ENCODE peak calls at places on chromosomes 3 and 15, in five cellular contexts. I, W, L, Q and R are unnamed samples.

GRCh38 chr15:93017521-93017920 is 71.5 kb downstream of the RGMA start:
- DNase-seq in I (no peak), W (no peak), L (no peak), Q (no peak), R (no peak)

GRCh38 chr3:55709411-55709997 is 222.4 kb upstream of the WNT5A start:
- DNase-seq in I (no peak), W (no peak), L (no peak), Q (no peak), R (no peak)

GRCh38 chr15:95734422-95735316 is 595.8 kb upstream of the NR2F2 start:
- DNase-seq in I (peak), W (no peak), L (no peak), Q (no peak), R (peak)

GRCh38 chr15:69812881-69813280 is 284.8 kb downstream of the TLE3 start:
- DNase-seq in I (no peak), W (no peak), L (peak), Q (no peak), R (no peak)

GRCh38 chr15:70376031-70376928 is 278.6 kb upstream of the TLE3 start:
- DNase-seq in I (no peak), W (no peak), L (no peak), Q (no peak), R (no peak)

GRCh38 chr15:80523746-80524145 is 119.6 kb downstream of the ARNT2 start:
- DNase-seq in I (no peak), W (no peak), L (no peak), Q (no peak), R (no peak)

GRCh38 chr3:16069149-16069922 is 105.1 kb upstream of the GALNT15 start:
- DNase-seq in I (peak), W (no peak), L (no peak), Q (no peak), R (no peak)

GRCh38 chr15:55742927-55743614 is at the start of gene PRTG:
- DNase-seq in I (peak), W (peak), L (peak), Q (no peak), R (no peak)

GRCh38 chr15:33547876-33548275 is 237.1 kb downstream of the RYR3 start:
- DNase-seq in I (peak), W (no peak), L (no peak), Q (no peak), R (peak)

GRCh38 chr3:55322649-55323048 is 164.5 kb downstream of the WNT5A start:
- DNase-seq in I (no peak), W (no peak), L (no peak), Q (no peak), R (no peak)

GRCh38 chr15:99987701-99988100 is 254.5 kb upstream of the LYSMD4 start:
- DNase-seq in I (no peak), W (no peak), L (no peak), Q (no peak), R (no peak)

GRCh38 chr15:99984491-99985243 is 251.4 kb upstream of the LYSMD4 start:
- DNase-seq in I (no peak), W (no peak), L (no peak), Q (no peak), R (no peak)

GRCh38 chr15:99986297-99987118 is 253.3 kb upstream of the LYSMD4 start:
- DNase-seq in I (no peak), W (no peak), L (no peak), Q (no peak), R (peak)

GRCh38 chr15:99987119-99987506 is 253.9 kb upstream of the LYSMD4 start:
- DNase-seq in I (no peak), W (no peak), L (no peak), Q (no peak), R (no peak)

GRCh38 chr15:99985878-99986277 is 252.6 kb upstream of the LYSMD4 start:
- DNase-seq in I (no peak), W (no peak), L (no peak), Q (no peak), R (no peak)
- H3K4me3 ChIP-seq in I (no peak), W (no peak), L (no peak), Q (no peak), R (no peak)

DNA sequence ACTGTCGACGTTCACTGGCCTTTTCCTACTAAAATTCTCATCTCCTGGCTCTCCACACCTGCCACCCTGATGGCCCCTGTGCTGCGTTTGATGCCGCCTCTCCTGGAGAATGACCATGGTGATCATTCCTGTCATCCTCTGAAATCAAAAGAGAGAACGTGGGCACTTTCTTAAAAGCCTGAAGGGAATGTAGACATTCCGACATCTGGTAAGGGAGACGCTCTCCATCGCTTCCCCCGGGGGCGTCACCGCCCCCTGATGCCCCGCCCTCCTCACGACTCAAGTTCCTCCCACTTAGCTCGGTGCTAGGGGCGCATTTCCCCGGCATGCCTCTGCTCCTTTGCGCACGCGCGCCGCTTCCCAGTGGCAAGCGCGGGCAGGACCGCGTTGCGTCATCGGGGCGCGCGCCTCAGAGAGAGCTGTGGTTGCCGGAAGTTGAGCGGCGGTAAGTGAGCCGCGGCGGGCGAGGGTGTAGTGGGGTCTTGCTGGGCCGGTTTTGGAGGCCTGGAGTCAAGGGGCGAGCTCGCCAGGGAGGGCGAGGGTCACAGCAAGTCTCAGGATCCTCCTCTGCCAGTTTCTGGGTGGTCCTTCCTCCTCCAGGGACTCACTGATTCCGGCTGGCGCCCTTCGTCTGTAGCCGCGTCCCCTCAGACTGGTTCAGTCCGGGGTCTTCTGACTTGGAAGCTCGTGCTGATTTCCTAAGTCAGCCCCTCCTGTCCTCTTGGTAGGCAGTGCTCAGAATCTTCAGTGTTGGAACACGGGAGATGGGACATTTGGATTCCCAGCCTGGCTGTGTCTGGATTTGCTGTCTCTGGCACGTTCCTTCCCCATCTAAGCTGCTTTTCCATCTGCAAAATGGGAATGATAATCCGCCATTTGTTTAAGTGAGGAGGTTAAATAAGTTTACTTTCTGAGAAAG is at the start of gene ATG7:
- DNase-seq in I (peak), W (peak), L (peak), Q (peak), R (peak)
- TF ChIP-seq POLR2A in I (peak), W (peak), L (peak), Q (peak), R (peak)

GRCh38 chr3:128462341-128462910 is 4.3 kb downstream of the DNAJB8 start:
- DNase-seq in I (no peak), W (no peak), L (no peak), Q (no peak), R (no peak)

GRCh38 chr3:128463354-128463753 is 3.3 kb downstream of the DNAJB8 start:
- DNase-seq in I (no peak), W (no peak), L (no peak), Q (no peak), R (no peak)

GRCh38 chr3:128464702-128465101 is 2.0 kb downstream of the DNAJB8 start:
- DNase-seq in I (no peak), W (no peak), L (no peak), Q (no peak), R (no peak)

GRCh38 chr3:128463771-128464170 is 2.9 kb downstream of the DNAJB8 start:
- DNase-seq in I (no peak), W (no peak), L (no peak), Q (no peak), R (no peak)

DNA sequence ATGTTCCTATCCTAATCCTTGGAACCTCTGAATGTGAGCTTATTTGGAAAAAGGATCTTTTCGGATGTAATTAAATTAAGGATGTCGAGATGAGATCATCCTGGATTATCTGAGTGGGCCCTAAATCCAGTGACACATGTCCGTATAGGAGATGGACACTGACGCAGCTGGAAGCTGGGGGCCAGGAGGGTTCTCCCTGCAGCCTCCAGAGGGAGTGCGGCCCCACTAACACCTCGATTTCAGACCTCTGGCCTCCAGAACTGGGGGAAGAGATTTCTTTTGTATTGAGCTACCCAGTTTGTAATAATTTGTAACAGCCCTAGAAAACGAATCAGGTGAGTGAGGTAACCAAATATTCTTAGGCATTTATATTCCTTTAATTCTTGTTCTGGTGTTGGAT is 2.5 kb downstream of the DNAJB8 start:
- DNase-seq in I (no peak), W (no peak), L (no peak), Q (no peak), R (no peak)
- TF ChIP-seq CTCF in I (no peak), W (peak), L (no peak), Q (no peak), R (no peak)

DNA sequence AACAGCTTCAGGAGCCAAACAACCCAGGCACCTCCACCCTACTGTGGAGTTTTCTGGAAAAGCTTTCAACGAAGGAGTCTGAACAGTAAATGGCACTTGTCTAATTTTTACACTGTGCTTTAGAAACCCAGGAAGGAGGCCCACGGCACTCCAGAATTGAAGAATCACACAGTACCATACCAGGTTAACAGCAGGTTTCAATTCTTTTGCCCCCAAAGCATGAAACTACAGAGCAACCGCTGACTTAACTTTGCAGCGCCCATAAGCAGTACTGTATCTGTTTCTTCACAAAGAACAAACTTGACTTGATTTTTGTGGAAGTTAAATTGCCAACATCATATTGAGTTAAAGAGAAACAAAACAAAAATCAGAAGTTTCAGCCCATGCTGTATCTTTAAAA is 456.5 kb downstream of the FOXP1 start:
- DNase-seq in I (no peak), W (no peak), L (no peak), Q (no peak), R (no peak)
- H3K4me3 ChIP-seq in I (no peak), W (no peak), L (no peak), Q (no peak), R (no peak)

GRCh38 chr15:43800286-43801136 is at the start of gene HYPK:
- DNase-seq in I (peak), W (peak), L (peak), Q (peak), R (peak)
- TF ChIP-seq POLR2A in I (peak), W (peak), L (peak), Q (no peak), R (peak)

DNA sequence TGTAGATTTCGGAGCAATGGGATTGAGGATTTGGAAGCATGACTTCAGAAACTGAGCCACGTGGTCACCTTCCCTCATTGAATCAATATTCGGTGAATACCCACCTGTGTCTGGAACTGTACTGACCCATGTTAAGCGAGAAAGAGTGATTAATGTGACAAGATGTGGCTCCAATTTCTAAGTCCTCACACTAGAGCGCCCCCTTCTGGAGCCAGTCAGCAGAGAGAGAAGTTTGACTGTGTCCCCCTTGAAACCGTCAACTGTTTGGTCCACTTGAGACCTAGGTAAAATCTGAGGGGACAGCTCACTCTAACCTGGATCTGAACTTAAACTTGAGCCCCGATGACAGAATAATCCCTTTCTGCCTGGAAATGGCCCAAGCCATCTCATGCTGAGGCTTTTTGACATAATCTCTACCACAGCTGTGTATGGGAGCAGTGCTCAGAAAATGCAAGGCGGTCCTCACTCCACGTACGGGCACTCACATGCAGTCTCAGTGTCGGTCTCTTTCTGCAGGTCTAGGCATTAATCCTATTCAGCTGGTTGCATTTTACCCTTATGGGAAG is 47.8 kb upstream of the LIMD1 start:
- DNase-seq in I (no peak), W (no peak), L (no peak), Q (no peak), R (peak)
- TF ChIP-seq CTCF in I (peak), W (no peak), L (no peak), Q (no peak), R (peak)

GRCh38 chr15:26841941-26842340 is 24.9 kb upstream of the GABRA5 start:
- DNase-seq in I (no peak), W (no peak), L (no peak), Q (no peak), R (no peak)

GRCh38 chr15:26842391-26842790 is 24.5 kb upstream of the GABRA5 start:
- DNase-seq in I (no peak), W (no peak), L (no peak), Q (no peak), R (no peak)

GRCh38 chr15:26844901-26845300 is 22.0 kb upstream of the GABRA5 start:
- DNase-seq in I (no peak), W (no peak), L (no peak), Q (no peak), R (no peak)

GRCh38 chr15:26841514-26841913 is 25.3 kb upstream of the GABRA5 start:
- DNase-seq in I (no peak), W (no peak), L (no peak), Q (no peak), R (no peak)

GRCh38 chr15:26838742-26839460 is 28.0 kb upstream of the GABRA5 start:
- DNase-seq in I (no peak), W (no peak), L (no peak), Q (no peak), R (peak)
- H3K4me3 ChIP-seq in I (no peak), W (no peak), L (no peak), Q (no peak), R (no peak)